ENCODE peak calls at places on chromosomes 7 and 10, in ten cellular contexts. A is effector memory CD8-positive, alpha-beta T cell; P is activated naive CD8-positive, alpha-beta T cell treated with anti-CD3 and anti-CD28 coated beads, Interleukin-2, amount 10 ng/mL, durations not matched to agents 7 days and 5 days; O is Right ventricle myocardium superior; Z is upper lobe of right lung; J is SK-N-SH treated with all-trans-retinoic acid at 6 μM for 48 hours; C is natural killer cell; M is esophagus mucosa; S is lower lobe of right lung; F is Panc1. Y is an unnamed sample.

GRCh38 chr10:2665772-2666171 is 401.6 kb upstream of the PFKP start:
- ATAC-seq in J (no peak), O (no peak), Z (no peak), F (no peak), C (no peak), S (no peak), P (no peak), A (no peak), M (no peak), Y (no peak)

GRCh38 chr10:16967866-16968721 is 150.9 kb upstream of the RSU1 start:
- ATAC-seq in C (no peak), S (peak; percentile 24), O (peak; percentile 66), J (peak; percentile 86), F (peak; percentile 80), Z (peak; percentile 43), P (no peak), A (no peak), M (no peak), Y (no peak)

GRCh38 chr10:29749150-29749549 is 114.4 kb upstream of the SVIL start:
- ATAC-seq in F (no peak), Z (no peak), C (no peak), A (no peak), O (no peak), J (no peak), P (no peak), S (no peak), M (no peak), Y (no peak)

GRCh38 chr7:104444019-104444418 is 115.6 kb downstream of the LHFPL3 start:
- ATAC-seq in O (no peak), P (no peak), C (no peak), M (no peak), A (no peak), F (no peak), J (no peak), S (no peak), Z (no peak), Y (no peak)

GRCh38 chr7:12984117-12984516 is 296.7 kb downstream of the ARL4A start:
- ATAC-seq in C (no peak), Z (no peak), A (no peak), J (no peak), M (no peak), F (no peak), P (no peak), O (no peak), S (no peak), Y (no peak)

GRCh38 chr7:149489391-149490024 is 8.1 kb downstream of the ZNF746 start:
- ATAC-seq in A (no peak), O (peak; percentile 45), J (peak; percentile 83), Z (peak; percentile 55), C (no peak), F (peak; percentile 93), M (peak; percentile 54), S (peak; percentile 44), P (no peak), Y (no peak)

GRCh38 chr7:131623154-131623553 is 66.7 kb upstream of the PODXL start:
- ATAC-seq in O (peak; percentile 49), F (no peak), A (no peak), J (no peak), S (peak; percentile 37), C (no peak), M (peak; percentile 46), P (no peak), Z (peak; percentile 54), Y (no peak)

GRCh38 chr7:52009195-52009594 is 692.6 kb upstream of the COBL start:
- ATAC-seq in Z (no peak), F (no peak), O (no peak), C (no peak), M (no peak), J (no peak), S (no peak), A (no peak), P (no peak), Y (no peak)

GRCh38 chr10:74977072-74977471 is 134.4 kb upstream of the SAMD8 start:
- ATAC-seq in M (no peak), S (no peak), O (no peak), Z (no peak), P (no peak), F (no peak), J (no peak), C (no peak), A (no peak), Y (no peak)

GRCh38 chr10:80555415-80555814 is 17.7 kb downstream of the SH2D4B start:
- ATAC-seq in A (no peak), M (no peak), P (no peak), Z (no peak), S (no peak), C (no peak), J (no peak), F (no peak), O (no peak), Y (peak; percentile 34)

GRCh38 chr7:102412548-102412947 is 16.4 kb downstream of the PRKRIP1 start:
- ATAC-seq in A (no peak), F (peak; percentile 76), P (peak; percentile 18), Z (peak; percentile 59), O (peak; percentile 94), S (peak; percentile 54), C (no peak), J (peak; percentile 81), M (peak; percentile 41), Y (no peak)

GRCh38 chr10:44070282-44070681 is 314.6 kb downstream of the CXCL12 start:
- ATAC-seq in C (no peak), Z (no peak), J (no peak), S (no peak), A (no peak), O (peak; percentile 88), P (no peak), M (no peak), F (no peak), Y (peak; percentile 28)

GRCh38 chr10:71647526-71648354 is 71.8 kb downstream of the C10orf105 start:
- ATAC-seq in P (no peak), Z (no peak), C (no peak), A (no peak), J (no peak), F (no peak), M (no peak), S (no peak), O (peak; percentile 27), Y (no peak)

GRCh38 chr7:143284591-143285453 is at the start of gene TMEM139:
- ATAC-seq in M (no peak), F (no peak), O (peak; percentile 45), A (no peak), S (peak; percentile 61), C (no peak), P (no peak), J (no peak), Z (peak; percentile 66), Y (no peak)

GRCh38 chr7:116924741-116925140 is 28.6 kb upstream of the ST7 start:
- ATAC-seq in Z (no peak), O (no peak), J (no peak), M (no peak), C (no peak), F (no peak), S (no peak), P (no peak), A (no peak), Y (no peak)

GRCh38 chr7:405489-406211 is 114.0 kb downstream of the PDGFA start:
- ATAC-seq in J (no peak), C (no peak), M (peak; percentile 22), S (no peak), F (no peak), A (no peak), P (no peak), O (no peak), Z (no peak), Y (no peak)

GRCh38 chr7:44320794-44321371 is 4.5 kb downstream of the CAMK2B start:
- ATAC-seq in P (no peak), Z (no peak), C (no peak), J (peak; percentile 27), O (no peak), S (no peak), A (no peak), M (no peak), F (no peak), Y (no peak)

GRCh38 chr7:66261941-66262340 is 56.8 kb downstream of the TPST1 start:
- ATAC-seq in P (no peak), C (no peak), A (no peak), S (no peak), J (no peak), O (no peak), M (no peak), Z (no peak), F (no peak), Y (no peak)

GRCh38 chr10:106278385-106278784 is 886.1 kb downstream of the SORCS1 start:
- ATAC-seq in F (no peak), M (no peak), C (no peak), S (no peak), A (no peak), P (no peak), Z (no peak), J (no peak), O (no peak), Y (no peak)

GRCh38 chr7:47882635-47883034 is 65.6 kb downstream of the PKD1L1 start:
- ATAC-seq in P (no peak), Z (peak; percentile 43), C (no peak), O (peak; percentile 28), A (no peak), F (no peak), S (no peak), M (no peak), J (no peak), Y (no peak)

GRCh38 chr10:102812213-102812876 is 24.9 kb downstream of the CYP17A1 start:
- ATAC-seq in C (peak; percentile 40), O (no peak), Z (peak; percentile 42), F (no peak), P (peak; percentile 98), A (no peak), S (peak; percentile 20), J (no peak), M (no peak), Y (peak; percentile 73)

GRCh38 chr10:12509794-12510100 is 160.4 kb downstream of the CAMK1D start:
- ATAC-seq in C (no peak), M (no peak), J (no peak), S (no peak), O (no peak), P (no peak), Z (no peak), A (no peak), F (no peak), Y (no peak)

GRCh38 chr10:124708246-124708779 is 35.9 kb downstream of the FAM53B start:
- ATAC-seq in Z (no peak), S (no peak), P (no peak), M (no peak), F (no peak), C (no peak), A (peak; percentile 14), J (peak; percentile 14), O (no peak), Y (no peak)

GRCh38 chr7:155652156-155653124 is 8.0 kb downstream of the RBM33 start:
- ATAC-seq in J (no peak), M (peak; percentile 90), C (peak; percentile 34), A (no peak), S (no peak), F (no peak), O (no peak), P (no peak), Z (no peak), Y (no peak)

GRCh38 chr7:129782257-129783096 is 170.3 kb downstream of the UBE2H start:
- ATAC-seq in M (no peak), S (no peak), P (no peak), J (peak; percentile 14), F (no peak), A (no peak), Z (no peak), O (no peak), C (no peak), Y (no peak)

GRCh38 chr7:50315739-50316671 is 11.5 kb downstream of the IKZF1 start:
- ATAC-seq in A (no peak), M (no peak), C (peak; percentile 15), F (no peak), J (no peak), O (no peak), S (peak; percentile 37), Z (peak; percentile 47), P (peak; percentile 15), Y (no peak)

GRCh38 chr7:105227391-105227790 is 161.3 kb downstream of the SRPK2 start:
- ATAC-seq in F (no peak), S (no peak), Z (no peak), A (no peak), M (no peak), J (no peak), C (no peak), O (no peak), P (no peak), Y (no peak)

GRCh38 chr10:82496114-82496513 is 621.1 kb downstream of the NRG3 start:
- ATAC-seq in J (no peak), S (no peak), M (no peak), Z (no peak), F (no peak), A (no peak), C (no peak), O (no peak), P (no peak), Y (no peak)

Y was measured in stimulated activated memory B cell treated with anti-CD40 and anti-IgM and Interleukin-4, amounts not matched to agents 10 μg/mL and 1 μg/mL and 100 μg/mL, for 72 hours.